ENCODE peak calls at places on chromosomes 7 and 10, in four cellular contexts. M is K562, C is SK-N-SH, O is HepG2. P is an unnamed sample.

GRCh38 chr7:142357953-142358520 is 100.2 kb upstream of the PRSS58 start:
- DNase-seq in C (peak), O (peak), M (peak), P (peak)

GRCh38 chr10:6753644-6754043 is 173.6 kb upstream of the PRKCQ start:
- DNase-seq in O (no peak), M (no peak), C (no peak), P (peak)

GRCh38 chr10:126701526-126701925 is 31.0 kb upstream of the C10orf90 start:
- DNase-seq in M (no peak), O (no peak), C (no peak), P (no peak)

GRCh38 chr10:133336131-133337078 is at the start of gene CALY:
- DNase-seq in O (no peak), M (peak), C (peak), P (peak)

GRCh38 chr10:33715303-33715702 is 380.8 kb upstream of the NRP1 start:
- DNase-seq in O (no peak), M (no peak), C (no peak), P (no peak)

GRCh38 chr10:68088744-68089143 is 13.7 kb upstream of the HERC4 start:
- DNase-seq in C (no peak), M (no peak), O (no peak), P (no peak)

GRCh38 chr7:5694221-5694754 is 87.2 kb downstream of the RNF216 start:
- DNase-seq in C (no peak), M (no peak), O (no peak), P (no peak)

GRCh38 chr10:24617771-24618396 is 105.8 kb downstream of the ARHGAP21 start:
- DNase-seq in M (peak), O (peak), C (peak), P (peak)

GRCh38 chr7:149156898-149157297 is 9.6 kb downstream of the ZNF398 start:
- DNase-seq in C (no peak), M (no peak), O (no peak), P (no peak)

GRCh38 chr7:75916685-75917634 is 2.0 kb downstream of the POR start:
- DNase-seq in M (no peak), O (no peak), C (no peak), P (no peak)

GRCh38 chr10:23368816-23369640 is 24.4 kb upstream of the C10orf67 start:
- DNase-seq in O (no peak), M (no peak), C (no peak), P (no peak)

GRCh38 chr7:114047889-114048288 is 129.1 kb upstream of the PPP1R3A start:
- DNase-seq in M (no peak), O (no peak), C (no peak), P (no peak)

GRCh38 chr10:78739411-78740053 is 329.2 kb upstream of the ZMIZ1 start:
- DNase-seq in O (no peak), M (no peak), C (no peak), P (no peak)
- TF ChIP-seq FOXJ3 in O (no peak), M (no peak), C (no peak), P (no peak)

GRCh38 chr7:138842111-138842510 is 44.1 kb upstream of the ATP6V0A4 start:
- DNase-seq in C (no peak), M (no peak), O (no peak), P (peak)
- TF ChIP-seq FOXJ3 in C (no peak), M (no peak), O (no peak), P (no peak)

DNA sequence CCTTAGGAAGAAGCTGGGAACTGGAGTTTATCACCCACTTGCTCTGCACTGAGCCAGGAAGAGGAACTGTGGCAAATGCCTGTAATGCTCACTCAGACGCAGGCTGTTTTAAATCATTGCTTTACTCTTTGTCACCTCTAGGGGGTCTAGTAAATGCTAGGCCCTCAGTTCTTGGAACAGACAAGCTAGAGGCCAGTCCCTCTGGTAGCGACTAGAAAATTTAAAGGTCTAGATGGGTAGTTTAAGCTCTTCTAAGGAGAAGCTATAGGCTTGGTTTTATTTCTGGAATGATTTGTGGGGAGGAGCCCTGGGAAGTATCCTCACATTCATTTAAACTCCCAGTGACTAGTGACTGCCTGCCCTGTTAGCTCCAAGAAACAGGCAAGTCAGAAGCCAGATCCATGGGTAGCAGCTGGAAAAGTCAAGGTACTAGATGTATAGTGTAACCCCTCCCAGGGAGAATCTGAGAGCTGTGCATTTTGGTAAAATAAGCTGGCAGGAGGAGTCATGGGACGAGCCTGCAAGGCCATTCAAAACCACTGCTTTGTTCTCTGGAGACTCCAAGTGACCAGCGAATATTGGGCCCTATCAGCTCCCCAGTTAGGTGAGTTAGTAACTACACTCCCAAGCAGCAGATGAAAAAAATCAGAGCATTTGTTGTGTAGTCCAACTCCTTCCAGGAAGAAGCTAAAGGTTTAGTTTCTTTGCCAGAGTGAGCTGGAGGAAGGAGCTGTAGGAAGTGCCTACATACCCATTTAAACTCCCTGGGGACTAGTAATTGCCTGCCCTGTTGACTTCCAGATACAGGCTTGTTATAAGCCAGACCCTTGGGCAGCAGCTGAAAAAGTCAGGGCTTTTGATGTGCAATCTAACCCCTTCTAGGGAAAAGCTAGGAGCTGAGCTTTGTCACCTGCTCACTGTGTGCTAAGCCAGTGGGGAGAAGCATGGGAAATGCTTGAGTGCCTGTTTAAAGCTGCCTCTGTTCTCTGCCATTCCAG is 68.9 kb downstream of the DYNC1I1 start:
- DNase-seq in M (peak), O (peak), C (peak), P (no peak)
- TF ChIP-seq FOXJ3 in M (no peak), O (no peak), C (no peak), P (no peak)

GRCh38 chr10:104678658-104679057 is 37.6 kb downstream of the SORCS3 start:
- DNase-seq in M (no peak), C (no peak), O (no peak), P (no peak)
- TF ChIP-seq FOXJ3 in M (no peak), C (no peak), O (no peak), P (no peak)

GRCh38 chr10:122116331-122116730 is 127.4 kb downstream of the TACC2 start:
- DNase-seq in C (no peak), O (peak), M (no peak), P (no peak)
- TF ChIP-seq FOXJ3 in C (no peak), O (no peak), M (no peak), P (no peak)

GRCh38 chr7:4132221-4132620 is 549.9 kb upstream of the FOXK1 start:
- DNase-seq in C (no peak), M (no peak), O (no peak), P (no peak)

GRCh38 chr7:4131043-4131442 is 551.1 kb upstream of the FOXK1 start:
- DNase-seq in M (no peak), C (no peak), O (no peak), P (peak)

GRCh38 chr7:4128161-4128560 is 553.9 kb upstream of the FOXK1 start:
- DNase-seq in C (no peak), O (no peak), M (no peak), P (no peak)

GRCh38 chr7:4133491-4134044 is 548.5 kb upstream of the FOXK1 start:
- DNase-seq in M (no peak), C (no peak), O (no peak), P (no peak)

DNA sequence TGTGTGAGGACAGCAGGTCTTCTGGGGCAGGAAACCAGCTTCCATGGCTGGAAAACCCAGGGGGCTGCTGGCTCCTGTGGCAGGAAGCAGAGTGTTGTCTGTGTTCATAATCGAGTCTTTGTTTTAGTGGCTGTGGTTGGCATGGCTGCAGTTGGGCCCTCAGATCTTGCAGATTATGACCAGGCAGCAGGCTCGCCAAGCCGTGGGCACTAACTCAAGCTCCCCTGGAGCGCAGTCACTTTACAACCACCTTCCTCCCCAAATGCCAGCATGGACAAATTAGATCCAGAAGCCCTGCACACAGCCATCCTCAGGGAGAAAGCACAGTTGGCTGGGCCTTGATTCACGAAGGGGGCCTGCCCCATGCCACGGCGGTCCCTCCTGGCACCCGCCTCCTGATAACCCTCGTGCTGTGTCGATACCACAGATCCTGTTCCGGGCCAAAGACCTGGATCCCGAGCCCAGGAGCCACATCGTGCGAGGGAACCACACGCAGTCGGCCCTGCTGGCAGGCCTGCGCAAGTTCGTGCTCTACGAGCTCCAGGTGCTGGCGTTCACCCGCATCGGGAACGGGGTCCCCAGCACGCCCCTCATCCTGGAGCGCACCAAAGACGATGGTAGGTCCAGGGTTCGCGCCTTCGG is 552.5 kb upstream of the FOXK1 start:
- DNase-seq in M (no peak), C (peak), O (no peak), P (no peak)
- TF ChIP-seq FOXJ3 in M (no peak), C (peak), O (no peak), P (no peak)

GRCh38 chr10:52030051-52030867 is 283.8 kb upstream of the DKK1 start:
- DNase-seq in C (no peak), M (no peak), O (no peak), P (no peak)
- TF ChIP-seq FOXJ3 in C (no peak), M (no peak), O (no peak), P (no peak)

GRCh38 chr7:37912756-37913155 is 3.9 kb downstream of the SFRP4 start:
- DNase-seq in M (no peak), C (no peak), O (no peak), P (no peak)
- TF ChIP-seq FOXJ3 in M (no peak), C (no peak), O (no peak), P (no peak)

GRCh38 chr7:143967398-143967797 is 12.8 kb downstream of the OR2F1 start:
- DNase-seq in O (no peak), C (no peak), M (no peak), P (no peak)
- TF ChIP-seq FOXJ3 in O (no peak), C (no peak), M (no peak), P (no peak)